ENCODE peak calls at places on chromosomes 12 and 14, in eight cellular contexts. V, T, O, N, Q, J, I and A are unnamed samples.

GRCh38 chr14:99065551-99065950 is 206.4 kb downstream of the BCL11B start:
- DNase-seq in V (no peak), T (no peak), O (no peak), N (no peak), Q (no peak), J (no peak), I (no peak), A (no peak)

GRCh38 chr12:65632131-65632855 is 192.0 kb upstream of the HMGA2 start:
- DNase-seq in V (no peak), T (no peak), O (no peak), N (no peak), Q (no peak), J (no peak), I (no peak), A (no peak)

GRCh38 chr12:26629864-26630263 is 203.1 kb downstream of the ITPR2 start:
- DNase-seq in V (no peak), T (no peak), O (no peak), N (no peak), Q (no peak), J (no peak), I (peak), A (no peak)

GRCh38 chr12:75725505-75726120 is 214.2 kb upstream of the KRR1 start:
- DNase-seq in V (no peak), T (no peak), O (no peak), N (no peak), Q (no peak), J (no peak), I (peak), A (no peak)

GRCh38 chr12:84842406-84843013 is 70.1 kb downstream of the SLC6A15 start:
- DNase-seq in V (peak), T (no peak), O (no peak), N (no peak), Q (no peak), J (no peak), I (peak), A (no peak)

GRCh38 chr12:61412209-61412608 is 848.0 kb upstream of the USP15 start:
- DNase-seq in V (no peak), T (no peak), O (no peak), N (no peak), Q (no peak), J (no peak), I (no peak), A (no peak)

GRCh38 chr12:79547735-79548347 is 142.9 kb downstream of the PAWR start:
- DNase-seq in V (peak), T (no peak), O (no peak), N (no peak), Q (no peak), J (no peak), I (peak), A (peak)

GRCh38 chr14:91509083-91509877 is 830 bp downstream of the PPP4R3A start:
- DNase-seq in V (peak), T (peak), O (no peak), N (peak), Q (peak), J (peak), I (no peak), A (peak)

GRCh38 chr14:22973217-22974032 is 8.9 kb downstream of the AJUBA start:
- DNase-seq in V (peak), T (no peak), O (no peak), N (no peak), Q (no peak), J (no peak), I (peak), A (no peak)

GRCh38 chr12:124601699-124602098 is 34.3 kb upstream of the NCOR2 start:
- DNase-seq in V (no peak), T (no peak), O (no peak), N (no peak), Q (no peak), J (no peak), I (no peak), A (no peak)

GRCh38 chr14:100905166-100905565 is 1.6 kb upstream of the RTL1 start:
- DNase-seq in V (no peak), T (no peak), O (no peak), N (no peak), Q (no peak), J (no peak), I (no peak), A (no peak)

GRCh38 chr14:104977681-104978647 is at the start of gene AHNAK2:
- DNase-seq in V (peak), T (peak), O (no peak), N (peak), Q (peak), J (peak), I (peak), A (peak)

GRCh38 chr12:6923003-6923732 is 4.6 kb upstream of the ATN1 start:
- DNase-seq in V (no peak), T (no peak), O (no peak), N (no peak), Q (no peak), J (peak), I (no peak), A (no peak)

GRCh38 chr12:127108360-127109215 is 1158.4 kb upstream of the TMEM132C start:
- DNase-seq in V (peak), T (no peak), O (peak), N (peak), Q (peak), J (peak), I (peak), A (peak)